ENCODE peak calls at places on chromosomes 11 and 22, in six cellular contexts. N is GM23338, C is H1, Q is K562, M is HepG2, T is GM12878. U is an unnamed sample.

GRCh38 chr11:68051191-68052136 is 12.6 kb downstream of the TCIRG1 start:
- DNase-seq in N (peak), C (no peak), Q (no peak), M (no peak), T (no peak), U (no peak)

GRCh38 chr11:8941341-8942103 is 1.3 kb downstream of the ASCL3 start:
- DNase-seq in N (no peak), C (no peak), Q (no peak), M (no peak), T (no peak), U (no peak)

GRCh38 chr11:77669848-77670511 is 32.4 kb upstream of the CLNS1A start:
- DNase-seq in N (no peak), C (no peak), Q (no peak), M (peak), T (no peak), U (no peak)

GRCh38 chr11:70108250-70108649 is 30.1 kb downstream of the ANO1 start:
- DNase-seq in N (no peak), C (no peak), Q (no peak), M (no peak), T (no peak), U (no peak)

GRCh38 chr11:9260182-9261146 is 4.7 kb downstream of the DENND5A start:
- DNase-seq in N (peak), C (no peak), Q (no peak), M (no peak), T (no peak), U (no peak)

GRCh38 chr11:77206264-77207018 is 78.4 kb downstream of the MYO7A start:
- DNase-seq in N (no peak), C (no peak), Q (no peak), M (no peak), T (no peak), U (no peak)

GRCh38 chr11:34647532-34647931 is 26.6 kb downstream of the EHF start:
- DNase-seq in N (no peak), C (no peak), Q (no peak), M (no peak), T (no peak), U (no peak)

GRCh38 chr22:42872821-42873220 is 15.7 kb upstream of the ARFGAP3 start:
- DNase-seq in N (no peak), C (no peak), Q (no peak), M (no peak), T (no peak), U (no peak)

GRCh38 chr11:74311352-74311926 is at the start of gene P4HA3:
- DNase-seq in N (peak), C (peak), Q (peak), M (peak), T (no peak), U (peak)

GRCh38 chr11:19498986-19499669 is 213.5 kb upstream of the NAV2 start:
- DNase-seq in N (no peak), C (no peak), Q (no peak), M (no peak), T (no peak), U (no peak)

GRCh38 chr11:6319001-6319878 is 1.1 kb downstream of the CAVIN3 start:
- DNase-seq in N (peak), C (no peak), Q (no peak), M (no peak), T (no peak), U (peak)

GRCh38 chr11:95575517-95575916 is 214.1 kb downstream of the FAM76B start:
- DNase-seq in N (no peak), C (no peak), Q (no peak), M (no peak), T (no peak), U (no peak)

GRCh38 chr11:16604784-16605439 is 133.5 kb upstream of the C11orf58 start:
- DNase-seq in N (peak), C (no peak), Q (peak), M (no peak), T (no peak), U (peak)

GRCh38 chr11:31987118-31988005 is 103.5 kb upstream of the RCN1 start:
- DNase-seq in N (peak), C (peak), Q (no peak), M (no peak), T (no peak), U (peak)

GRCh38 chr22:29625090-29625825 is 21.8 kb downstream of the NF2 start:
- DNase-seq in N (peak), C (no peak), Q (peak), M (peak), T (no peak), U (peak)

GRCh38 chr11:86547727-86548126 is 124.7 kb downstream of the ME3 start:
- DNase-seq in N (no peak), C (no peak), Q (no peak), M (no peak), T (no peak), U (no peak)

GRCh38 chr11:11701070-11701469 is 79.3 kb upstream of the GALNT18 start:
- DNase-seq in N (no peak), C (no peak), Q (no peak), M (no peak), T (no peak), U (no peak)

GRCh38 chr22:23742505-23743264 is 8.2 kb downstream of the ZNF70 start:
- DNase-seq in N (no peak), C (no peak), Q (peak), M (no peak), T (no peak), U (no peak)

GRCh38 chr22:38204784-38205183 is 3.0 kb downstream of the MAFF start:
- DNase-seq in N (no peak), C (no peak), Q (no peak), M (no peak), T (peak), U (no peak)

GRCh38 chr11:45949992-45950407 is 27.5 kb downstream of the LARGE2 start:
- DNase-seq in N (no peak), C (no peak), Q (no peak), M (no peak), T (no peak), U (no peak)

GRCh38 chr11:8283510-8284272 is 20.0 kb upstream of the LMO1 start:
- DNase-seq in N (peak), C (no peak), Q (no peak), M (no peak), T (no peak), U (peak)

GRCh38 chr11:72124046-72124445 is 11.5 kb upstream of the FOLR3 start:
- DNase-seq in N (no peak), C (no peak), Q (no peak), M (no peak), T (no peak), U (no peak)

GRCh38 chr11:297666-298405 is 1.5 kb downstream of the IFITM5 start:
- DNase-seq in N (no peak), C (no peak), Q (peak), M (peak), T (no peak), U (peak)

GRCh38 chr11:2472428-2473186 is 27.8 kb downstream of the KCNQ1 start:
- DNase-seq in N (no peak), C (no peak), Q (no peak), M (no peak), T (no peak), U (no peak)

DNA sequence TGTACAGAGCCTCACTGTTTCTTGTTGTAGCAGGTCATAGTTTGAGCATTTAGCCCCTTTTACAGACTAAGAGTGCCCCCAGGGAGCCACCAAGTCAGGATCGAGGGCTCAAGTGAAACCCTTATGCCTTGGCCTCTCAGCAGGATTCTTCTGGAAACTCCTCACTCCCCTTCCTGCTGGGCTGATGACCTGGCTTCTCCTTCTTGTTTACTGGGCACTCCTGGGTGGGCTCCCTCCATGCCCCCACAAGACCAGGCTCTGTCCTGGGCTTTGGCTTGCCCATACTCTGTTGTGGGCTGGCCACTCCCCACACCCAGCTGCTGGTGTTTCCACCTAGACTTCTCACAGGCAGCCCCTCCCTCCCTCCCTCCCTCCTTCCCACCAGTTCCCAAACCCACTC is 69.6 kb downstream of the MED15 start:
- DNase-seq in N (no peak), C (no peak), Q (no peak), M (no peak), T (no peak), U (no peak)
- TF ChIP-seq CREB1 in N (no peak), C (no peak), Q (no peak), M (no peak), T (no peak), U (no peak)

GRCh38 chr11:124760806-124761205 is 1.3 kb downstream of the ESAM start:
- DNase-seq in N (no peak), C (no peak), Q (no peak), M (no peak), T (no peak), U (no peak)

GRCh38 chr11:124762624-124763155 is 600 bp upstream of the ESAM start:
- DNase-seq in N (no peak), C (no peak), Q (peak), M (no peak), T (no peak), U (peak)

GRCh38 chr11:124761301-124762021 is 629 bp downstream of the ESAM start:
- DNase-seq in N (peak), C (no peak), Q (no peak), M (no peak), T (no peak), U (peak)

GRCh38 chr11:124763156-124763947 is 1.3 kb upstream of the ESAM start:
- DNase-seq in N (peak), C (no peak), Q (peak), M (peak), T (no peak), U (peak)

DNA sequence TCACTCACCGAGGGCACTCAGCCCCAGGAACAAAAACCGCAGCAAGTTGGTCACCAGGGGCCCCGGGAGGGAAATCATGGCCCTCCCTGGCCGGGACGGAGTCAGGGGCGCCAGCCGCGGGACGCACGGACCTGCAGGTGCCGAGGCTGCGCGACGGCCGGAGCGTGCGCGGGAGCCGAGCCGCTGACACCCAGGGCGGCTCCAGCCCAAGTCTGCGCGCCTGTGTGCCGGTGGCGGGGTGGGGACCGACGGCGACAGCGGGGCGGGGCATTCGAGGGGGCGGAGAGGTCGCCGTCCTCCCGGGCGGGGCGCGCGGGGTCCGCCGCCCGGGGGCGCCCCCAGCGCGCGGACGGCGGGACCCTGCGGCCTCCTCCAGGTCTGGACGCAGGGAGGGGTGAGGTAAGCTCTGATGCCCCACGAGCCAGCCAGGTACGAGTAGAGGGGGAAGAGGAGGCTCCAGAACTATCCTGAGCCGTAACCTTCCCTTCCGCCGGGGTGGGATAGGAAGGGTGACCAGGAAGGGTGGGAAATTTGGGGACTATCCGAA is at the start of gene ESAM:
- DNase-seq in N (peak), C (no peak), Q (peak), M (no peak), T (no peak), U (peak)
- TF ChIP-seq CREB1 in N (no peak), C (no peak), Q (no peak), M (no peak), T (no peak), U (no peak)

GRCh38 chr22:44389181-44389580 is 76.4 kb upstream of the SHISAL1 start:
- DNase-seq in N (no peak), C (no peak), Q (no peak), M (no peak), T (no peak), U (peak)
- TF ChIP-seq CREB1 in N (no peak), C (no peak), Q (no peak), M (no peak), T (no peak), U (no peak)

GRCh38 chr22:26393929-26394328 is 35.1 kb upstream of the ASPHD2 start:
- DNase-seq in N (peak), C (no peak), Q (peak), M (no peak), T (no peak), U (no peak)
- TF ChIP-seq CREB1 in N (no peak), C (no peak), Q (no peak), M (no peak), T (no peak), U (no peak)

GRCh38 chr11:62592989-62593421 is 1.7 kb upstream of the TUT1 start:
- DNase-seq in N (no peak), C (no peak), Q (no peak), M (no peak), T (no peak), U (no peak)
- TF ChIP-seq CREB1 in N (no peak), C (no peak), Q (no peak), M (no peak), T (no peak), U (no peak)

GRCh38 chr11:112732031-112732430 is 229.2 kb upstream of the NCAM1 start:
- DNase-seq in N (no peak), C (no peak), Q (no peak), M (no peak), T (no peak), U (no peak)
- TF ChIP-seq CREB1 in N (no peak), C (no peak), Q (no peak), M (no peak), T (no peak), U (no peak)

DNA sequence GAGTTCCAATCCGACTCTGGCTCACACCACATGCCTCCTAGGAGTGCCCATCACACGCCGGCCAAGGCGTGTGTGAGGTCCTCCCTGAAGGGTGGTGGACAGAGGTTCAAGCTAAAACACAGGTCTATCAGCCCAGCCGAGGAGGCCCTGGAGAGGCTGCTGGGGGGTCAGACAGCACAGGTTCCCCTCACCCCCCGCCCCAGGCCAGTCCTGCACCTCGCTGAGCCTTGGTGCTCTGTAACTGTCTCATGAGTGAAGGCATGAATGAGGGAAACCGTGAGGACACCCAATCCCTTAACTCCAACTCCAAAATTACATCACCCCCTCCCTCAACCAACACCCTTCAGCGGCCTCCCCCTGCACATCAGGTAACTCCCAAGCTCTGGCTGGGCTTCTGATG is 29.3 kb downstream of the IFT27 start:
- DNase-seq in N (no peak), C (no peak), Q (no peak), M (no peak), T (no peak), U (peak)
- TF ChIP-seq CREB1 in N (no peak), C (no peak), Q (no peak), M (no peak), T (no peak), U (no peak)

DNA sequence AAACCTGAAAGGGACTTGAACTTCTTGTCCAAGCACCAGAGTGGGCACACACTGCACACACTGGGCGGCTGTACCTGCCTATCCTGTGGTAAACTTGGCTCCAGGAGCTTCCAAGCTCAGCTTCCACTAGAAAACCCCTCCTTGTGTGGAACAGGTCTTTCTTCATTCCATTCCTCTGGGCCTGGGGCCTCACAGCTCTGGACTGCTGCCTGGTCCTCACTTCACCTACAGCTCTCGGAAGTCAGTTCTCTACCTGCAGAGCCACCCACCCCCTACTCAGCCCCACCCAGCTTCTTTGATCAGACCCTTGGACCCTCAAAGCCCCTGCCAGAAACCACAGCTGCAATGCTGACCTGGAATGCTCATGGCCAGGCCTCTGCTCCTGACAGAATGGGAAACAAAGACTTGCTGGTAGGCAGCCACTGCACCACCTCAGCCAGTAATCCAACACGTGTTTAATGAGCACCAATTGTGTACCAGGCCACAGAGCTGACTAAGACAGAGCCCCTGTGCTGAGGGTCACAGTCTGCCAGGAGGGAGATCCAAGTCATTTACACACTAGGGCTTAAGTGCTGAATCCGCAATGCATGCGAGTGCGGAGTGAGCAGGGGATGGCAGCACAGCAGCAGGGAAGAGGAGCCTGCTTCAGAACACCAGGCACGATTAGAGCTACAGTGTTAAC is 4.7 kb downstream of the GNB1L start:
- DNase-seq in N (no peak), C (no peak), Q (no peak), M (no peak), T (no peak), U (no peak)
- TF ChIP-seq CREB1 in N (no peak), C (no peak), Q (no peak), M (no peak), T (no peak), U (no peak)

DNA sequence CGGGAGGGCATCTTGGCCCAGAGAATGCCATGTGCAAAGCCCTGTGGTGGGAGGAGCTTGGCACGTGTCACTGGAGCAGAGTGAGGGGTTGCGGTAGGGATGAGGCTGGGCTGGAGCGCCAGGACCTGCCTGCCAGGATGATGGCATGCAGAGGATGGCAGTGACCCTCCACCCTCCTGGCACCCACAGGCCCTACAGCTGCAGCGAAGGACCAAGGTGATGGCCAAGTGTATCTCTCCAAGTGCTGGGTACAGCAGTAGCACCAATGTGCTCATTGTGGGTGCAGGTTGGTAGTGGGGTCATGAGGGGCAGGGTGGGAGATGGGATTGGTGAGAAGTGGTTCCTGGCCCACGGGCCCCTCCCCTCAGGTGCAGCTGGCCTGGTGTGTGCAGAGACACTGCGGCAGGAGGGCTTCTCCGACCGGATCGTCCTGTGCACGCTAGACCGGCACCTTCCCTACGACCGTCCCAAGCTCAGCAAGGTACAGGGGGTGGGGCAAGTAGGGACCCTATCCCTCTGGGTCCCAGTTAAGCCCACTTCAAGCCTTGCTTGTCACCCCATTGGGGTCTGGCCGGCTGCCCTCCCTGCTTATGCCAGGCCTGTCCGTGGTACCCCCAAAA is 7.4 kb downstream of the AIFM3 start:
- DNase-seq in N (no peak), C (no peak), Q (no peak), M (no peak), T (no peak), U (no peak)
- TF ChIP-seq CREB1 in N (no peak), C (no peak), Q (no peak), M (no peak), T (no peak), U (no peak)

U was measured in WTC11.